ENCODE peak calls at places on chromosomes 7 and 10, in ten cellular contexts. B is stimulated activated naive CD8-positive, alpha-beta T cell treated with anti-CD3 and anti-CD28 coated beads, Interleukin-15, Interleukin-2, amounts not matched to agents 100 U/mL and 50 U/mL, for 24 hours; X is astrocyte of the cerebellum; P is activated T-helper 1 cell treated with Interleukin-2 at 50 U/mL for 16 hours; O is tibial nerve; V is ureter; R is HS-5; T is amniotic stem cell; G is pancreas; L is SJSA1. E is an unnamed sample.
A peak's percentile ranks its signal among the peaks of the same experiment; 100 is the strongest.

GRCh38 chr7:115032986-115033385 is 111.1 kb downstream of the MDFIC start:
- DNase-seq in P (no peak), R (no peak), T (no peak), B (no peak), G (no peak), O (no peak), X (no peak), L (no peak), V (no peak), E (no peak)

GRCh38 chr7:98192781-98193457 is 18.3 kb upstream of the BHLHA15 start:
- DNase-seq in V (no peak), X (no peak), T (no peak), B (no peak), O (no peak), G (no peak), R (no peak), P (no peak), L (no peak), E (no peak)

GRCh38 chr7:30321089-30321991 is 36.9 kb downstream of the ZNRF2 start:
- DNase-seq in R (no peak), T (no peak), X (no peak), L (peak; percentile 25), P (no peak), O (no peak), G (no peak), V (no peak), B (no peak), E (no peak)

GRCh38 chr7:159068893-159069448 is 75.7 kb downstream of the VIPR2 start:
- DNase-seq in P (no peak), X (no peak), B (no peak), G (no peak), V (peak; percentile 36), R (no peak), O (no peak), T (no peak), L (no peak), E (no peak)

GRCh38 chr7:157429001-157429679 is 92.3 kb downstream of the DNAJB6 start:
- DNase-seq in O (no peak), V (no peak), X (no peak), T (no peak), L (no peak), G (no peak), B (no peak), R (no peak), P (no peak), E (no peak)

GRCh38 chr10:88769384-88769783 is 9.6 kb downstream of the LIPN start:
- DNase-seq in X (no peak), L (no peak), T (no peak), B (no peak), P (no peak), O (no peak), R (no peak), G (no peak), V (no peak), E (no peak)

GRCh38 chr10:78924319-78925003 is 144.3 kb upstream of the ZMIZ1 start:
- DNase-seq in O (no peak), T (no peak), G (no peak), L (no peak), R (no peak), P (no peak), X (no peak), V (no peak), B (no peak), E (no peak)

GRCh38 chr10:132368881-132369635 is 27.9 kb upstream of the PWWP2B start:
- DNase-seq in B (no peak), T (no peak), R (peak; percentile 48), L (no peak), P (no peak), V (no peak), O (no peak), X (no peak), G (no peak), E (no peak)

GRCh38 chr7:33904680-33905388 is 505 bp upstream of the BMPER start:
- DNase-seq in R (no peak), T (no peak), G (peak; percentile 70), X (no peak), P (no peak), O (no peak), B (peak; percentile 23), V (no peak), L (peak; percentile 69), E (no peak)

GRCh38 chr7:40057292-40057691 is 77.1 kb downstream of the MPLKIP start:
- DNase-seq in B (no peak), L (no peak), V (no peak), X (no peak), G (no peak), T (no peak), R (no peak), P (no peak), O (no peak), E (no peak)

GRCh38 chr10:30774281-30774680 is 144.7 kb upstream of the LYZL2 start:
- DNase-seq in T (no peak), X (no peak), R (no peak), L (no peak), V (no peak), B (no peak), O (no peak), P (no peak), G (no peak), E (no peak)

GRCh38 chr10:118238573-118239240 is 103.4 kb downstream of the FAM204A start:
- DNase-seq in T (no peak), L (no peak), G (no peak), B (no peak), R (peak; percentile 24), O (no peak), V (no peak), X (no peak), P (no peak), E (no peak)

E was measured in epithelial cell of prostate.